ENCODE peak calls at places on chromosome 5, in five cellular contexts. One of them, this sample, is unnamed. For H3K4me1, the result is how much of the 10 kb centered on the place peaks cover.

GRCh38 chr5:120464627-120465280 is 654 bp downstream of the PRR16 start:
- DNase-seq in spleen: peak
- DNase-seq in effector memory CD4-positive, alpha-beta T cell: no peak
- DNase-seq in PC-3: peak
- DNase-seq in H1: no peak
- DNase-seq in this sample: peak

GRCh38 chr5:169121631-169122420 is 179.1 kb downstream of the SLIT3 start:
- DNase-seq in spleen: no peak
- DNase-seq in effector memory CD4-positive, alpha-beta T cell: no peak
- DNase-seq in PC-3: peak
- DNase-seq in H1: no peak
- DNase-seq in this sample: no peak

GRCh38 chr5:95241635-95242034 is 43.3 kb downstream of the MCTP1 start:
- DNase-seq in spleen: no peak
- DNase-seq in effector memory CD4-positive, alpha-beta T cell: no peak
- DNase-seq in PC-3: no peak
- DNase-seq in H1: no peak
- DNase-seq in this sample: no peak

GRCh38 chr5:15807248-15807647 is 307.3 kb downstream of the FBXL7 start:
- DNase-seq in spleen: no peak
- DNase-seq in effector memory CD4-positive, alpha-beta T cell: no peak
- DNase-seq in PC-3: no peak
- DNase-seq in H1: no peak
- DNase-seq in this sample: no peak

GRCh38 chr5:76831108-76831447 is 12.2 kb downstream of the F2RL1 start:
- DNase-seq in spleen: peak
- DNase-seq in effector memory CD4-positive, alpha-beta T cell: no peak
- DNase-seq in PC-3: peak
- DNase-seq in H1: no peak
- DNase-seq in this sample: no peak

GRCh38 chr5:50947892-50948683 is 281.7 kb downstream of the PARP8 start:
- DNase-seq in spleen: no peak
- DNase-seq in effector memory CD4-positive, alpha-beta T cell: no peak
- DNase-seq in PC-3: no peak
- DNase-seq in H1: no peak
- DNase-seq in this sample: no peak

GRCh38 chr5:172798422-172799215 is 27.6 kb upstream of the DUSP1 start:
- DNase-seq in spleen: peak
- DNase-seq in effector memory CD4-positive, alpha-beta T cell: no peak
- DNase-seq in PC-3: peak
- DNase-seq in H1: no peak
- DNase-seq in this sample: peak

GRCh38 chr5:78677777-78678668 is 29.5 kb upstream of the LHFPL2 start:
- DNase-seq in spleen: no peak
- DNase-seq in effector memory CD4-positive, alpha-beta T cell: no peak
- DNase-seq in PC-3: peak
- DNase-seq in H1: no peak
- DNase-seq in this sample: no peak

GRCh38 chr5:85069659-85070640 is 685.3 kb upstream of the EDIL3 start:
- DNase-seq in spleen: peak
- DNase-seq in effector memory CD4-positive, alpha-beta T cell: no peak
- DNase-seq in PC-3: no peak
- DNase-seq in H1: peak
- DNase-seq in this sample: no peak

GRCh38 chr5:176415240-176416122 is 858 bp downstream of the CLTB start:
- DNase-seq in spleen: no peak
- DNase-seq in effector memory CD4-positive, alpha-beta T cell: no peak
- DNase-seq in PC-3: peak
- DNase-seq in H1: peak
- DNase-seq in this sample: peak

GRCh38 chr5:2227433-2227832 is 344.7 kb upstream of the IRX4 start:
- DNase-seq in spleen: no peak
- DNase-seq in effector memory CD4-positive, alpha-beta T cell: no peak
- DNase-seq in PC-3: no peak
- DNase-seq in H1: no peak
- DNase-seq in this sample: no peak

GRCh38 chr5:106766913-106767312 is 903.8 kb downstream of the EFNA5 start:
- DNase-seq in spleen: no peak
- DNase-seq in effector memory CD4-positive, alpha-beta T cell: no peak
- DNase-seq in PC-3: no peak
- DNase-seq in H1: no peak
- DNase-seq in this sample: no peak

GRCh38 chr5:77064040-77064439 is 23.0 kb downstream of the ZBED3 start:
- DNase-seq in spleen: no peak
- DNase-seq in effector memory CD4-positive, alpha-beta T cell: no peak
- DNase-seq in PC-3: no peak
- DNase-seq in H1: no peak
- DNase-seq in this sample: no peak

GRCh38 chr5:149240354-149240998 is 31.2 kb upstream of the AFAP1L1 start:
- DNase-seq in spleen: peak
- DNase-seq in effector memory CD4-positive, alpha-beta T cell: peak
- DNase-seq in PC-3: no peak
- DNase-seq in H1: no peak
- DNase-seq in this sample: peak

GRCh38 chr5:16888694-16889124 is 47.4 kb downstream of the MYO10 start:
- DNase-seq in spleen: no peak
- DNase-seq in effector memory CD4-positive, alpha-beta T cell: no peak
- DNase-seq in PC-3: peak
- DNase-seq in H1: no peak
- DNase-seq in this sample: no peak

GRCh38 chr5:130116431-130116830 is 212.2 kb downstream of the CHSY3 start:
- DNase-seq in spleen: no peak
- DNase-seq in effector memory CD4-positive, alpha-beta T cell: no peak
- DNase-seq in PC-3: no peak
- DNase-seq in H1: no peak
- DNase-seq in this sample: no peak

GRCh38 chr5:43627028-43627427 is 24.0 kb downstream of the NNT start:
- DNase-seq in spleen: no peak
- DNase-seq in effector memory CD4-positive, alpha-beta T cell: no peak
- DNase-seq in PC-3: peak
- DNase-seq in H1: no peak
- DNase-seq in this sample: no peak

GRCh38 chr5:154618696-154619095 is 136.5 kb upstream of the LARP1 start:
- DNase-seq in spleen: no peak
- DNase-seq in effector memory CD4-positive, alpha-beta T cell: no peak
- DNase-seq in PC-3: no peak
- DNase-seq in H1: no peak
- DNase-seq in this sample: no peak

GRCh38 chr5:39599721-39600431 is 175.1 kb upstream of the DAB2 start:
- DNase-seq in spleen: no peak
- DNase-seq in effector memory CD4-positive, alpha-beta T cell: no peak
- DNase-seq in PC-3: peak
- DNase-seq in H1: no peak
- DNase-seq in this sample: no peak

GRCh38 chr5:77936365-77936693 is 160.2 kb upstream of the TBCA start:
- DNase-seq in spleen: no peak
- DNase-seq in effector memory CD4-positive, alpha-beta T cell: no peak
- DNase-seq in PC-3: no peak
- DNase-seq in H1: no peak
- DNase-seq in this sample: no peak

GRCh38 chr5:142703153-142703552 is 17.3 kb upstream of the FGF1 start:
- DNase-seq in spleen: no peak
- DNase-seq in effector memory CD4-positive, alpha-beta T cell: no peak
- DNase-seq in PC-3: no peak
- DNase-seq in H1: no peak
- DNase-seq in this sample: no peak

GRCh38 chr5:130365956-130366355 is 461.7 kb downstream of the CHSY3 start:
- DNase-seq in spleen: no peak
- DNase-seq in effector memory CD4-positive, alpha-beta T cell: no peak
- DNase-seq in PC-3: no peak
- DNase-seq in H1: no peak
- DNase-seq in this sample: no peak

GRCh38 chr5:82597437-82597836 is 319.3 kb upstream of the RPS23 start:
- DNase-seq in spleen: no peak
- DNase-seq in effector memory CD4-positive, alpha-beta T cell: no peak
- DNase-seq in PC-3: peak
- DNase-seq in H1: no peak
- DNase-seq in this sample: no peak

GRCh38 chr5:41246376-41246775 is 33.0 kb upstream of the C6 start:
- DNase-seq in spleen: no peak
- DNase-seq in effector memory CD4-positive, alpha-beta T cell: no peak
- DNase-seq in PC-3: peak
- DNase-seq in H1: no peak
- DNase-seq in this sample: no peak

GRCh38 chr5:17666726-17667235 is 32.5 kb downstream of the TAF11L14 start:
- DNase-seq in spleen: no peak
- DNase-seq in effector memory CD4-positive, alpha-beta T cell: no peak
- DNase-seq in PC-3: no peak
- DNase-seq in H1: no peak
- DNase-seq in this sample: no peak

GRCh38 chr5:180387798-180388197 is 34.7 kb upstream of the GFPT2 start:
- DNase-seq in spleen: no peak
- DNase-seq in effector memory CD4-positive, alpha-beta T cell: no peak
- DNase-seq in PC-3: no peak
- DNase-seq in H1: no peak
- DNase-seq in this sample: no peak

GRCh38 chr5:149223081-149223848 is 48.4 kb upstream of the AFAP1L1 start:
- DNase-seq in spleen: no peak
- DNase-seq in effector memory CD4-positive, alpha-beta T cell: no peak
- DNase-seq in PC-3: no peak
- DNase-seq in H1: no peak
- DNase-seq in this sample: no peak

GRCh38 chr5:73673161-73673591 is 47.2 kb downstream of the ARHGEF28 start:
- DNase-seq in spleen: no peak
- DNase-seq in effector memory CD4-positive, alpha-beta T cell: no peak
- DNase-seq in PC-3: peak
- DNase-seq in H1: no peak
- DNase-seq in this sample: no peak

GRCh38 chr5:175513297-175513696 is 34.9 kb downstream of the SFXN1 start:
- DNase-seq in spleen: no peak
- DNase-seq in effector memory CD4-positive, alpha-beta T cell: no peak
- DNase-seq in PC-3: no peak
- DNase-seq in H1: no peak
- DNase-seq in this sample: no peak

GRCh38 chr5:39015743-39016586 is 58.2 kb downstream of the RICTOR start:
- DNase-seq in spleen: no peak
- DNase-seq in effector memory CD4-positive, alpha-beta T cell: no peak
- DNase-seq in PC-3: peak
- DNase-seq in H1: no peak
- DNase-seq in this sample: no peak

DNA sequence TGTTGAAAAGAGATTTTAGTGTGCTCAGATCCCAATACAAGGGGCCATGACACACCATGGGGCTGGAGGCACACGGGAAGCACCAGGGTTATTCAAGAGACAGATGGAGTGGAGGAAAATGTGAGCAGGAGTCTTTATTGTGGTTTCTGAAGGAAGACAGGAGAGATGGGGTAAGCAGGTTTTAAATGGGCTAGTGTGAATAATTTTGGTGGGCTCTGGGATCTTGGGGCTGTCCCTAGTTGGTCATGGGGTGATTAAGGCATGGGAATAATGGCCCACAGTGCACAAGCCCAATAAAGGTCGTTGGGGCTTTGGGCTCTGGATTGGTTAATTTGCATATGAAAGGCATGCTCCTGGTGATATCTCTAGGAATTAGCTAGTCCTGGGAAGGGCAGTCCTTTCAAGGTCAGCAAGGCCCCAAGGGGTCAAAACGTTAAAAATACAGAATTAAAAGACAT is 3.6 kb upstream of the SCGB3A2 start:
- DNase-seq in spleen: no peak
- DNase-seq in effector memory CD4-positive, alpha-beta T cell: no peak
- DNase-seq in PC-3: no peak
- DNase-seq in H1: no peak
- DNase-seq in this sample: no peak
- H3K27ac ChIP-seq in spleen: no peak
- H3K27ac ChIP-seq in effector memory CD4-positive, alpha-beta T cell: no peak
- H3K27ac ChIP-seq in PC-3: peak
- H3K27ac ChIP-seq in H1: peak
- H3K27ac ChIP-seq in this sample: no peak

GRCh38 chr5:56703962-56704361 is 111.4 kb upstream of the MAP3K1 start:
- DNase-seq in spleen: no peak
- DNase-seq in effector memory CD4-positive, alpha-beta T cell: no peak
- DNase-seq in PC-3: no peak
- DNase-seq in H1: no peak
- DNase-seq in this sample: no peak
- H3K4me1 ChIP-seq in spleen: under half
- H3K4me1 ChIP-seq in effector memory CD4-positive, alpha-beta T cell: under half
- H3K4me1 ChIP-seq in PC-3: under half
- H3K4me1 ChIP-seq in H1: under half
- H3K4me1 ChIP-seq in this sample: under half

GRCh38 chr5:156486394-156487238 is 159.7 kb downstream of the SGCD start:
- DNase-seq in spleen: no peak
- DNase-seq in effector memory CD4-positive, alpha-beta T cell: no peak
- DNase-seq in PC-3: no peak
- DNase-seq in H1: no peak
- DNase-seq in this sample: no peak

GRCh38 chr5:156491766-156492165 is 164.8 kb downstream of the SGCD start:
- DNase-seq in spleen: no peak
- DNase-seq in effector memory CD4-positive, alpha-beta T cell: no peak
- DNase-seq in PC-3: no peak
- DNase-seq in H1: no peak
- DNase-seq in this sample: no peak
- H3K27ac ChIP-seq in spleen: no peak
- H3K27ac ChIP-seq in effector memory CD4-positive, alpha-beta T cell: no peak
- H3K27ac ChIP-seq in PC-3: no peak
- H3K27ac ChIP-seq in H1: no peak
- H3K27ac ChIP-seq in this sample: no peak

GRCh38 chr5:68257207-68257606 is 41.7 kb downstream of the PIK3R1 start:
- DNase-seq in spleen: no peak
- DNase-seq in effector memory CD4-positive, alpha-beta T cell: no peak
- DNase-seq in PC-3: no peak
- DNase-seq in H1: no peak
- DNase-seq in this sample: no peak
- H3K4me1 ChIP-seq in spleen: half or more
- H3K4me1 ChIP-seq in effector memory CD4-positive, alpha-beta T cell: half or more
- H3K4me1 ChIP-seq in PC-3: under half
- H3K4me1 ChIP-seq in H1: under half
- H3K4me1 ChIP-seq in this sample: under half

DNA sequence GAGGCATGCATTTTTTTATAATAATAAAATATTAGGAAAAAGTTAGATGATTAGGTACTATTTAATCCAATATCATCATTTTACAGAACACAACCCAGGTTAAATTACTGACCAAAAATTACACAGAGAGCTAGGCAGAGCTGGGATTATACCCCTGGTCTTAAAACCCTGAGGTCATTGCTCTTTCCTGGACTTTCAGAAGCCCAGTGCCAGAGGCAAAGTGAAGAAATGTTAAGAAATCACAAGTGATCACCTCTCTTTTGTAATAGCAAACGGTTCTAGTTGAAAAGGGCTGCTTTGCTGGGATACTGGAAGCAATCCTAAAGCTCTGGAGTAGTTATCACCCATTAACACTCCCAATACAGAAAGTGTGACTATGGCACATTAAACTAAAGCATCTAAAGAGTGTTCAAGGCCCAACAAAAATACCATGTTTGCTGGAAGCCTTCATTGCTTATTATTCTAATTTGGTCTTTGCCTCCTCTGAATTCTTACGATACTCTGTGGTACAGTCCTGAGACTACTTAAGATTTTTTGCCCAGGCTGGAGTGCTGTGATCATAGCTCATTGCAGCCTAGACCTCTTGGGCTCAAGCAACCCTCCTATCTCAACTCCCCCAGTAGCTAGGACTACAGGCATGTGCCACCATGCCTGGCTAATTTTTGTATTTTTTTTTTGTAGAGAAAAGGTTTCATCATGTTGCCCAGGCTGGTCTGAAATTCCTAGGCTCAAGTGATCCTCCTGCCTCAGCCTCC is 575.9 kb downstream of the RAB3C start:
- DNase-seq in spleen: no peak
- DNase-seq in effector memory CD4-positive, alpha-beta T cell: no peak
- DNase-seq in PC-3: no peak
- DNase-seq in H1: no peak
- DNase-seq in this sample: no peak
- H3K27ac ChIP-seq in spleen: no peak
- H3K27ac ChIP-seq in effector memory CD4-positive, alpha-beta T cell: no peak
- H3K27ac ChIP-seq in PC-3: no peak
- H3K27ac ChIP-seq in H1: no peak
- H3K27ac ChIP-seq in this sample: peak

GRCh38 chr5:135991381-135991907 is 36.7 kb upstream of the LECT2 start:
- DNase-seq in spleen: no peak
- DNase-seq in effector memory CD4-positive, alpha-beta T cell: no peak
- DNase-seq in PC-3: no peak
- DNase-seq in H1: no peak
- DNase-seq in this sample: no peak
- H3K4me1 ChIP-seq in spleen: under half
- H3K4me1 ChIP-seq in effector memory CD4-positive, alpha-beta T cell: under half
- H3K4me1 ChIP-seq in PC-3: under half
- H3K4me1 ChIP-seq in H1: under half
- H3K4me1 ChIP-seq in this sample: under half